ENCODE peak calls at places on chromosomes 11 and 22, in ten cellular contexts. B is spleen, A is heart right ventricle, Y is sigmoid colon, G is upper lobe of left lung, J is cardiac muscle cell, V is fibroblast of lung, H is AG04450, X is transverse colon, C is pancreas. L is an unnamed sample.

GRCh38 chr22:42160830-42161696 is 30.5 kb upstream of the CYP2D6 start:
- DNase-seq in B (no peak), A (no peak), Y (no peak), G (no peak), J (no peak), V (no peak), H (no peak), X (peak; percentile 53), C (no peak), L (no peak)

GRCh38 chr11:16292167-16292859 is 64.0 kb downstream of the SOX6 start:
- DNase-seq in B (no peak), A (no peak), Y (no peak), G (no peak), J (no peak), V (no peak), H (no peak), X (no peak), C (no peak), L (no peak)

GRCh38 chr11:120527111-120527748 is 15.7 kb downstream of the GRIK4 start:
- DNase-seq in B (peak; percentile 64), A (no peak), Y (no peak), G (no peak), J (no peak), V (peak; percentile 64), H (peak; percentile 47), X (no peak), C (no peak), L (no peak)

GRCh38 chr22:48318173-48318572 is 1509.5 kb downstream of the BRD1 start:
- DNase-seq in B (no peak), A (no peak), Y (no peak), G (no peak), J (no peak), V (no peak), H (no peak), X (no peak), C (no peak), L (no peak)

GRCh38 chr11:18394928-18395734 is 768 bp downstream of the LDHA start:
- DNase-seq in B (peak; percentile 78), A (peak; percentile 21), Y (no peak), G (peak; percentile 33), J (peak; percentile 38), V (peak; percentile 15), H (no peak), X (peak; percentile 34), C (peak; percentile 9), L (no peak)

GRCh38 chr11:106608677-106609076 is 409.6 kb downstream of the GUCY1A2 start:
- DNase-seq in B (no peak), A (no peak), Y (no peak), G (no peak), J (no peak), V (peak; percentile 54), H (peak; percentile 16), X (no peak), C (no peak), L (no peak)

GRCh38 chr22:47337161-47337621 is 574.7 kb downstream of the TBC1D22A start:
- DNase-seq in B (no peak), A (no peak), Y (no peak), G (no peak), J (no peak), V (peak; percentile 94), H (peak; percentile 42), X (peak; percentile 14), C (peak; percentile 36), L (no peak)

GRCh38 chr11:116885951-116886629 is 48.7 kb upstream of the APOA1 start:
- DNase-seq in B (no peak), A (no peak), Y (no peak), G (no peak), J (no peak), V (peak; percentile 84), H (peak; percentile 44), X (no peak), C (peak; percentile 21), L (no peak)

GRCh38 chr11:8831861-8832260 is 79.1 kb upstream of the AKIP1 start:
- DNase-seq in B (peak; percentile 36), A (no peak), Y (peak; percentile 58), G (no peak), J (no peak), V (no peak), H (no peak), X (no peak), C (no peak), L (no peak)

GRCh38 chr11:8830641-8831040 is 80.3 kb upstream of the AKIP1 start:
- DNase-seq in B (no peak), A (no peak), Y (peak; percentile 8), G (no peak), J (no peak), V (no peak), H (no peak), X (no peak), C (no peak), L (no peak)

GRCh38 chr11:8832571-8833260 is 78.3 kb upstream of the AKIP1 start:
- DNase-seq in B (no peak), A (no peak), Y (peak; percentile 64), G (peak; percentile 73), J (no peak), V (peak; percentile 91), H (peak; percentile 66), X (no peak), C (no peak), L (no peak)

GRCh38 chr11:8833568-8834275 is 77.3 kb upstream of the AKIP1 start:
- DNase-seq in B (no peak), A (no peak), Y (peak; percentile 24), G (no peak), J (no peak), V (peak; percentile 93), H (no peak), X (no peak), C (no peak), L (no peak)

DNA sequence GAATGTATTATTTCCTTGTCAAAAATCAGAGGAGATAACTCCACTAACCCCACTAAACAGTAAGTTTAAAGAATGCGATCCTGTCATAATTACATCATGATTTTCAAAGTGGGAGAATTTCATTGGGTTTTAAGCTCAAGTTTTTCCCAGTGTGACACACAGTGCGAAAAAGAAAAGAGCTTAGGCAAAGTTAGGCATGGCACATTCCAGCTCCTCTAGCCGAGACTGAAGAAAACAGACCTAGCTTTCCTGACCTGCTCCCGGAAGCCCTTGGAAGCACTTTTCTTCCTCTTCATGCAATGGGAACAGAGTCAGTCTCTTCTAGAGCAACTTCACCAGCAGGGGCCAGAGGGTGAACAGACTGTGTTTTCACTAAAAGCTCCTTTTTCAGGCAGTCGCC is 76.6 kb upstream of the AKIP1 start:
- DNase-seq in B (peak; percentile 27), A (no peak), Y (no peak), G (peak; percentile 50), J (no peak), V (peak; percentile 50), H (no peak), X (no peak), C (no peak), L (no peak)
- H3K27ac ChIP-seq in B (peak overlapping the region; percentile 55), A (no peak overlapping the region), Y (no peak overlapping the region), G (peak overlapping the region; percentile 42), J (no peak overlapping the region), V (no peak overlapping the region), H (peak overlapping the region; percentile 47), X (peak overlapping the region; percentile 70), C (no peak overlapping the region), L (no peak overlapping the region)

GRCh38 chr11:95302211-95302610 is 71.2 kb upstream of the SESN3 start:
- DNase-seq in B (no peak), A (no peak), Y (no peak), G (no peak), J (no peak), V (no peak), H (no peak), X (no peak), C (no peak), L (no peak)

GRCh38 chr11:95305726-95306522 is 74.9 kb upstream of the SESN3 start:
- DNase-seq in B (no peak), A (no peak), Y (no peak), G (no peak), J (no peak), V (no peak), H (no peak), X (no peak), C (no peak), L (no peak)

GRCh38 chr11:95307310-95307709 is 76.3 kb upstream of the SESN3 start:
- DNase-seq in B (no peak), A (no peak), Y (no peak), G (no peak), J (no peak), V (no peak), H (no peak), X (no peak), C (no peak), L (no peak)

GRCh38 chr11:95306816-95307215 is 75.8 kb upstream of the SESN3 start:
- DNase-seq in B (no peak), A (no peak), Y (no peak), G (no peak), J (no peak), V (no peak), H (no peak), X (no peak), C (no peak), L (no peak)

DNA sequence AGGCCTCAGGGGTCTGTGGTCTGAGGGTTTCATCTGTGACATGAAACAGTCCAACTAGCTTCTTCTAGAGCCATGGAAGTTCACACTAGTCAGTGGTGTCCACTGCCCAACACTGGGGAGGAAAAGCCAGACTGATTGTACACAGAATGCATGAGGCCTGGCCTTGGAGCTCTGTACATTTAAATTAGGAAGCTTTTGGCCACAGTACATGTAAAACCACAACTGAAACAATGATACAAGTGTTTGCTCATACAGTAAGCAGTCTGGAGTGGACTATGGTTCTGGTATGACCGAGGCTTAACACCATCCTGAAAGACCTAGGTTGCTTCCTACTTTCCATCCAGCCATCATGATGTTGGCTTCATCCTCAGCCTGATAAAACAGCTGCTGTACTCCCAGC is 73.8 kb upstream of the SESN3 start:
- DNase-seq in B (no peak), A (no peak), Y (no peak), G (no peak), J (no peak), V (no peak), H (no peak), X (no peak), C (no peak), L (no peak)
- TF ChIP-seq CTCF in B (no peak), A (no peak), Y (no peak), G (no peak), J (no peak), V (no peak), H (no peak), X (no peak), C (no peak), L (no peak)

GRCh38 chr11:5196731-5197130 is 3.8 kb downstream of the OR51V1 start:
- DNase-seq in B (no peak), A (no peak), Y (no peak), G (no peak), J (no peak), V (no peak), H (no peak), X (no peak), C (no peak), L (no peak)
- H3K9me3 ChIP-seq in B (no peaks in the 10 kb centered on the region), A (no peaks in the 10 kb centered on the region), Y (no peaks in the 10 kb centered on the region), G (no peaks in the 10 kb centered on the region), J (no peaks in the 10 kb centered on the region), V (no peaks in the 10 kb centered on the region), H (no peaks in the 10 kb centered on the region), X (no peaks in the 10 kb centered on the region), C (no peaks in the 10 kb centered on the region), L (no peaks in the 10 kb centered on the region)

DNA sequence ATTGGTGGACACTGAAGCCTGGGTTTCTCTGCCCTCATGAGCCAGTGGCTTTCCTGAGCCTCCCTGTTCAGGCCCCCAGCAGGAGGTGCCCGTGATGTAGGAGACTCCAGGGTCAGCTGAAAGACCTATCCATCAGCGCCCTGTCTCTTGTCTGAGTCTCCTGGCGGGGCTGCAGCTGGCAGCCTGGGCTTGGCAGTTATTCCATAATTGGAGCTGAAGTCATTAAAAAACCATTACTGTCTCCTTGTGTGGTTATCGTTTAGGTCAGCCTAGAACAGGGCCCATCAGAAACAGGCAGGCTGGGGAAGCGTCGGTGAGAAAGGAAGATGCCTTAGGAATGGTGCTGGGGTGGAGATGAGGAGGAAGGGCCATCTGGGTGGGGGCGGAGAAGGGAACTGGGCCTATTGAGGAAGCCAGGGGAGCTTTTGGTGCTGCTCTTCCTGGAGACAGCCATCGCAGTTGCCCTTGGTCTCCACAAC is 5.0 kb downstream of the TUB start:
- DNase-seq in B (peak; percentile 62), A (peak; percentile 29), Y (no peak), G (no peak), J (no peak), V (peak; percentile 63), H (no peak), X (no peak), C (no peak), L (no peak)
- H3K27ac ChIP-seq in B (no peak overlapping the region), A (no peak overlapping the region), Y (no peak overlapping the region), G (no peak overlapping the region), J (no peak overlapping the region), V (no peak overlapping the region), H (no peak overlapping the region), X (no peak overlapping the region), C (no peak overlapping the region), L (no peak overlapping the region)

L was measured in CD4-positive, alpha-beta T cell.